ENCODE peak calls at places on chromosomes 3 and 15, in five cellular contexts. N, R, K, D and H are unnamed samples.

GRCh38 chr3:128112406-128112968 is 11.1 kb downstream of the RUVBL1 start:
- DNase-seq in N (peak; percentile 60), R (no peak), K (no peak), D (no peak), H (no peak)

GRCh38 chr3:127483902-127484591 is 106.5 kb downstream of the TPRA1 start:
- DNase-seq in N (no peak), R (peak; percentile 7), K (no peak), D (no peak), H (no peak)

GRCh38 chr3:167350245-167350862 is 29.7 kb downstream of the ZBBX start:
- DNase-seq in N (no peak), R (no peak), K (peak; percentile 36), D (no peak), H (no peak)

GRCh38 chr15:63104727-63105126 is 16.9 kb upstream of the LACTB start:
- DNase-seq in N (no peak), R (no peak), K (no peak), D (no peak), H (no peak)

GRCh38 chr3:192467230-192468186 is 259.8 kb downstream of the FGF12 start:
- DNase-seq in N (no peak), R (peak; percentile 54), K (peak; percentile 73), D (no peak), H (no peak)

GRCh38 chr15:100284191-100284590 is 57.6 kb downstream of the ADAMTS17 start:
- DNase-seq in N (no peak), R (no peak), K (no peak), D (no peak), H (no peak)

GRCh38 chr3:33773627-33774026 is 24.8 kb upstream of the PDCD6IP start:
- DNase-seq in N (no peak), R (no peak), K (no peak), D (no peak), H (no peak)

GRCh38 chr15:22257668-22258401 is 177.5 kb downstream of the OR4M2 start:
- DNase-seq in N (no peak), R (no peak), K (no peak), D (no peak), H (no peak)

GRCh38 chr3:194730369-194730768 is 44.7 kb downstream of the FAM43A start:
- DNase-seq in N (no peak), R (no peak), K (peak; percentile 20), D (no peak), H (no peak)

GRCh38 chr3:172251211-172251610 is 197.0 kb downstream of the GHSR start:
- DNase-seq in N (no peak), R (no peak), K (no peak), D (no peak), H (no peak)

GRCh38 chr3:16211176-16211904 is 36.9 kb downstream of the GALNT15 start:
- DNase-seq in N (no peak), R (no peak), K (no peak), D (no peak), H (no peak)
- TF ChIP-seq CTCF in N (no peak), R (no peak), K (no peak), D (no peak), H (peak; percentile 7)

GRCh38 chr15:70528816-70529215 is 234.5 kb downstream of the UACA start:
- DNase-seq in N (no peak), R (no peak), K (no peak), D (no peak), H (no peak)

GRCh38 chr15:70532536-70533186 is 230.7 kb downstream of the UACA start:
- DNase-seq in N (no peak), R (no peak), K (no peak), D (no peak), H (no peak)

GRCh38 chr15:70530503-70530902 is 232.9 kb downstream of the UACA start:
- DNase-seq in N (no peak), R (no peak), K (no peak), D (no peak), H (no peak)

GRCh38 chr15:70530035-70530499 is 233.3 kb downstream of the UACA start:
- DNase-seq in N (no peak), R (no peak), K (no peak), D (no peak), H (no peak)

DNA sequence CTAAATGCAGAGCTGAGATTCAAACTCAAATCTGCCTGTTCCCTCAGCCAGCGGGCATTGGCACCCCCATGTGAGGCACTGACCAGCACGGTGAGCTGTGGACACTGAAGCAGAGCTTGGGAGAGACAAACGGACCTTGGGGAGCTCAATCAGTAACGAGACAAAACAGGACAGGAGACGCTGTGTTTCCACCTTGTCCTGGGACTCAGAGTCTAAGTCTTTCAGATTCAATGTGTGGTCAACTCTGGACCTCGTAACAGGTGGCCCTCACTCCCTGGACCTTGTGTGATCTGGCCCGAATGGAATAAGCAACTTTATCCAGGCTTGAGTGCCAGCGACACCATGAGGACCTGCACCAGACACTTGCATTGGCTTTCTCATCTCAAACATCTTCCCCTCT is 232.5 kb downstream of the UACA start:
- DNase-seq in N (no peak), R (no peak), K (no peak), D (no peak), H (no peak)
- TF ChIP-seq CTCF in N (no peak), R (no peak), K (no peak), D (no peak), H (no peak)

DNA sequence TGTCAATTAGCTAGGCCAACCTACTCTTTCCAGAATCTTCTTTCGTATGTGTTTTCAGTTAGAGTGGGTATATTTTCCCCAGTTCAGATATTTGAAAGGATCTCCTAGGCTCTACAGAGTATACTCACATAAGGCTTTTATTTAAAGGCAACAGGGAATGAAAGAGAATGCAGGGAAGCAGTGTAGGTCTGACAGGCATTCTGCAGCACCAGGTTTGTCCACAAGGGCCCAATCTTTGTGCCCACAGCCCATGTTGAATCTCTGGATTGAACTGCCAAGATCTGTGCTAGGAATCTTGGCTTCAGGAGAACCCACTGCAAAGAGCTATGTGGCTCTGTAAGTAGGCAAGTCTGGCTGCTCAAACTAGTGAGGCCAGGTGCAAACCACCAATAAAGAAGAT is 24.2 kb upstream of the GALNT15 start:
- DNase-seq in N (no peak), R (no peak), K (no peak), D (no peak), H (no peak)
- TF ChIP-seq CTCF in N (no peak), R (no peak), K (no peak), D (no peak), H (no peak)

DNA sequence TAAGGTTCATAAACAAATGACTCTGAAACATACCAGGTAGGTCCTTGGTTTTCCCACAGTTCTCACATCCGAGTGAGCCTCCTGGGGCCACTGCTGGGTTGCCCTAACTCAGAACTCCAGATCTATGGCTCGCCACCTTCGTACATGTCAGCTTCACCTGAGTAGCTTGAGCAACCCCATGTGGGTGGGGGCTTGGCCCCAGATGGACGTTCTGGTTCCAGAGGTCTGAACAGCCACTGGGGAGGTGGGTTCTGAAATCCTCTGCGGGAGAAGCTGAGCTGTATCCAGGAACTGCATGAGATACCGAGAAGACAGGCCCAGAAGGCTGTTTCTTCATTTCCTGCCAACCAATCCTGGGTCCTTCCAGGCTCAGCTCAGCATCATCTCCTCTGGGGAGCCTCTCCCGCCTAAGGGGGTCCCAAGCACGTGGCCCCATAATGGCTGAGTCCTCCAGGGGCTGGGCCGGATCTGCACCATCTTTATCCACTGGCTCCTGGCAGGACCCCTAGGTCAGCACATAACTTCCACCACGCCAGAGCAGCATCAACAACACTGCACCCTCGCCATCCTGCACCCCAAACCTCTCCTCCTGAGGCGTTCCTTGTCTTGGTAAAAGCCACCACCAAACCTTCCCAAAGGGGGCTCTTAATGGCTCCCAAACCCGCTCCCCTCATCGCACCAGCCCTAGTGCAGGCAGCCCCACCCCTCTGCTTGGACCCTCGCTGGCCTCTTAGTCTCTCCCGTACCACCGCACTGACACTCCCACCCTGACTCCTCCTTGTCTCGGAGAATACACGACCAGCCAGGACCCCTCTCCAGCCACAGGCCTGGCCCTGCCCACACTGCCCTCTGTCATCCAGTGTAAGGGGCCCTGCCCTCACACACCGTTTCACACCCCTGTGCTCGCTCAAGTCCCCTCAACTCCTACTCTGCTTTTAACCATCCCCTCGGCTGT is 39.8 kb downstream of the PCSK6 start:
- DNase-seq in N (no peak), R (no peak), K (no peak), D (no peak), H (no peak)
- TF ChIP-seq CTCF in N (no peak), R (no peak), K (no peak), D (no peak), H (no peak)

DNA sequence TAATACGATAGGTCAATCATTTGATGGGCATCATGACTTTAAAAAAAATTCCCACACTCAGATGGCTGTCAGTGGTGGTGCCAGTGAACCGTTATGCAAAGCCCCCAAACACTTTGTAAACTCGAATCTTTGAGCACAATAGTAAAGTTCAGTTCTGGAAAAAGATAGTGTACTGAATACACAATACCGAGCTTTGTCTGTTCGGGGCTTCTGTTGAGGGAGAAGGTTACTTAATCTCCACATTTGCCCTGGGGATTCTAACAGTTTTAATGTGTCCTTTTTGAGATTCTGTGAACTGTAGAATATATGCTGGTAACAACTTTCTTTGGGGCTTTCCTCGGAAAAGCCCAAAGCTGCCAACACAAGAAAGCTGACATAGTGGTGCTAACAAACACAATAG is 686.5 kb downstream of the ROBO1 start:
- DNase-seq in N (no peak), R (no peak), K (no peak), D (no peak), H (no peak)
- TF ChIP-seq CTCF in N (no peak), R (no peak), K (no peak), D (no peak), H (no peak)

GRCh38 chr15:71410347-71410746 is 295.1 kb downstream of the THSD4 start:
- DNase-seq in N (no peak), R (no peak), K (no peak), D (no peak), H (no peak)

GRCh38 chr15:71409541-71409940 is 294.3 kb downstream of the THSD4 start:
- DNase-seq in N (no peak), R (no peak), K (no peak), D (no peak), H (no peak)

GRCh38 chr15:71414778-71415177 is 299.5 kb downstream of the THSD4 start:
- DNase-seq in N (no peak), R (no peak), K (no peak), D (no peak), H (no peak)

GRCh38 chr15:71413419-71413818 is 298.1 kb downstream of the THSD4 start:
- DNase-seq in N (no peak), R (no peak), K (peak; percentile 15), D (no peak), H (no peak)

GRCh38 chr15:71411538-71412482 is 296.5 kb downstream of the THSD4 start:
- DNase-seq in N (peak; percentile 40), R (no peak), K (peak; percentile 7), D (no peak), H (no peak)
- TF ChIP-seq CTCF in N (peak; percentile 34), R (no peak), K (no peak), D (no peak), H (no peak)

DNA sequence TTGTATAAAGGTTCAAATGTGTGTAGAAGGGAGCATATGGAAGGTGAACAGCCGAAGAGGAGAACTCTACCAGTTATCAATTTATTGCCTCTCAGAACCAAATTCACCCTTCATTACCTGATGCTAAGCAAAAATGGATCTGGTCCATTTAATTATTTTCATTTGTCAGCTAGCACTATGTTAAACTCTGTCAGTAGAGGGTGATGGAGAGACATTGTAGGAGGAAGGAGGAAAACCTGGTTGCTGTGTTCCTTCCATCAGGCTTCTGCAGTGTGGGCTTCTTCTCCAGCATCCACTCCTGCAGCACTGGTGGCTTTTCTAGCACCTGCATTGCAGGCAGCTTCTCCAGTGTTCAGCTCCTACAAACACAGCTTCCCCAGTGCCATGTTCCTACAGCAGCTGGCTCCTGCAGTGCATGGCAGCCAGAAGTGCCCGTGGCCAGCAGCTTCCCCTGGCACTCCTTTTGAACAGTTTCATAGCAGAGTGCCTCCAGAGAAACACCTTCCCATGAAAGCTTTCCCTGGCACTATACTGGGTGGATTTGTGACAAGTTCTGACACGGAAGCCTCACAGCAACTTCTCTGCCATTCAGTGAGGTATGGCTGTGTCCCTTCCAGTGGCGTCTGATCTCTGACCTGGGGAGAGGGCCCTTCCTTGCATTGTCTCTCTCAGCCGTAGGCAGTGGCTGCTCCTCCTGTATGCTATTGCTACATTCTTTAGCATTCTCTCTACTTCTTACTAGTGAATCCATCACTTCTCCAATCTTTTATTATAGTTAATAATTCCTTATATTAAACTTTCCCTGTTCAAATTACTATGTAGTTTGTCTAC is 14.6 kb upstream of the IL17RD start:
- DNase-seq in N (no peak), R (no peak), K (no peak), D (no peak), H (no peak)
- TF ChIP-seq CTCF in N (peak; percentile 37), R (peak; percentile 51), K (peak; percentile 47), D (peak; percentile 25), H (peak; percentile 51)